ENCODE peak calls at places on chromosome 5, in five cellular contexts. E is A549, H is breast epithelium, W is heart left ventricle, V is mucosa of descending colon. S is an unnamed sample.

GRCh38 chr5:15650266-15650665 is 150.3 kb downstream of the FBXL7 start:
- DNase-seq in E (no peak), V (no peak), W (no peak), H (no peak), S (no peak)

GRCh38 chr5:98602534-98603112 is 170.8 kb upstream of the RGMB start:
- DNase-seq in V (no peak), E (no peak), W (no peak), H (no peak), S (no peak)

GRCh38 chr5:36177715-36178556 is 26.0 kb downstream of the SKP2 start:
- DNase-seq in W (no peak), E (peak; percentile 56), H (no peak), V (no peak), S (no peak)

GRCh38 chr5:174581483-174581882 is 142.9 kb upstream of the MSX2 start:
- DNase-seq in H (no peak), E (peak; percentile 51), V (no peak), W (no peak), S (no peak)

GRCh38 chr5:135240781-135241360 is 158.2 kb downstream of the MACROH2A1 start:
- DNase-seq in W (no peak), E (no peak), V (no peak), H (no peak), S (no peak)

GRCh38 chr5:134245101-134245604 is 19.3 kb upstream of the PPP2CA start:
- DNase-seq in H (no peak), E (peak; percentile 85), W (peak; percentile 55), V (no peak), S (no peak)

GRCh38 chr5:65262590-65263189 is 219.0 kb downstream of the ADAMTS6 start:
- DNase-seq in H (no peak), W (peak; percentile 34), V (no peak), E (no peak), S (no peak)

GRCh38 chr5:169263591-169263990 is 37.3 kb downstream of the SLIT3 start:
- DNase-seq in H (no peak), E (no peak), W (no peak), V (no peak), S (no peak)

GRCh38 chr5:105922574-105922973 is 1748.2 kb downstream of the EFNA5 start:
- DNase-seq in H (no peak), W (no peak), V (no peak), E (no peak), S (no peak)

GRCh38 chr5:132267931-132268501 is 10.5 kb downstream of the PDLIM4 start:
- DNase-seq in W (no peak), E (no peak), H (no peak), V (no peak), S (peak; percentile 57)

GRCh38 chr5:100406640-100407039 is 128.5 kb upstream of the FAM174A start:
- DNase-seq in W (peak; percentile 26), E (no peak), V (no peak), H (no peak), S (no peak)

GRCh38 chr5:132417010-132417439 is 47.5 kb downstream of the SLC22A5 start:
- DNase-seq in W (peak; percentile 68), H (no peak), E (no peak), V (no peak), S (no peak)

GRCh38 chr5:156758012-156758791 is 91.9 kb upstream of the PPP1R2B start:
- DNase-seq in H (no peak), E (no peak), W (no peak), V (no peak), S (no peak)

GRCh38 chr5:151030377-151030776 is 10.0 kb downstream of the GPX3 start:
- DNase-seq in W (peak; percentile 81), E (no peak), V (no peak), H (no peak), S (no peak)

GRCh38 chr5:180071418-180072255 is at the start of gene RNF130:
- DNase-seq in W (peak; percentile 97), E (peak; percentile 95), V (peak; percentile 96), H (peak; percentile 89), S (peak; percentile 98)

GRCh38 chr5:94618029-94618492 is 343 bp downstream of the KIAA0825 start:
- DNase-seq in V (peak; percentile 82), H (no peak), E (peak; percentile 72), W (peak; percentile 66), S (no peak)

GRCh38 chr5:172076783-172077244 is 70.4 kb upstream of the FBXW11 start:
- DNase-seq in W (no peak), H (no peak), V (no peak), E (no peak), S (no peak)

GRCh38 chr5:132057498-132058255 is 2.8 kb upstream of the IL3 start:
- DNase-seq in V (no peak), E (no peak), H (no peak), W (no peak), S (peak; percentile 30)

GRCh38 chr5:80282054-80282453 is 26.2 kb upstream of the SERINC5 start:
- DNase-seq in W (no peak), H (no peak), E (no peak), V (no peak), S (no peak)

GRCh38 chr5:68884144-68884754 is 209.6 kb upstream of the SLC30A5 start:
- DNase-seq in H (no peak), V (no peak), E (no peak), W (no peak), S (no peak)

GRCh38 chr5:75566710-75567309 is 44.4 kb upstream of the ANKDD1B start:
- DNase-seq in H (no peak), V (no peak), W (no peak), E (peak; percentile 79), S (no peak)

GRCh38 chr5:91357012-91357634 is 26.0 kb downstream of the ARRDC3 start:
- DNase-seq in W (no peak), E (no peak), H (no peak), V (no peak), S (no peak)

GRCh38 chr5:131250749-131251148 is 13.1 kb upstream of the CDC42SE2 start:
- DNase-seq in W (no peak), H (no peak), V (no peak), E (no peak), S (no peak)

DNA sequence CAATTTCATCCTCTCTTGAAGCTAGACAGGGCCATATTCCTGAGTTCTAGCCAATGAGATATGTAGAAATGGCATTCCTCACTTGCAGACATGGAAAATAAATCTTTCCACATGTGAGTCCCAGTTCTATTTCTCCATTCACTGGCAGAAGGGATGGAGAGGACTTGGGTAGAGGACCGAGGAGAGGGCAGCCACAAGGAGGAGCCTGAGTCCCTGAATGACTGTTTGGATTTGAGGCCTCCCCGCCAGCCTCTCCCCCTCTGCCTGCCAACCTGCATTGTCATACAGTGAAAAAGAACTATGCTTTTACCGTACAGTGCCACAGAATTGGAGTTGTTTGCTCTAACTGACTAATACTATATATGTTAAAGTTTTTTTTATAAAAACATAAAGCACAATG is 583.0 kb upstream of the WWC1 start:
- DNase-seq in V (no peak), H (no peak), W (peak; percentile 26), E (peak; percentile 32), S (no peak)
- TF ChIP-seq CTCF in V (no peak), H (no peak), W (no peak), E (no peak), S (no peak)

DNA sequence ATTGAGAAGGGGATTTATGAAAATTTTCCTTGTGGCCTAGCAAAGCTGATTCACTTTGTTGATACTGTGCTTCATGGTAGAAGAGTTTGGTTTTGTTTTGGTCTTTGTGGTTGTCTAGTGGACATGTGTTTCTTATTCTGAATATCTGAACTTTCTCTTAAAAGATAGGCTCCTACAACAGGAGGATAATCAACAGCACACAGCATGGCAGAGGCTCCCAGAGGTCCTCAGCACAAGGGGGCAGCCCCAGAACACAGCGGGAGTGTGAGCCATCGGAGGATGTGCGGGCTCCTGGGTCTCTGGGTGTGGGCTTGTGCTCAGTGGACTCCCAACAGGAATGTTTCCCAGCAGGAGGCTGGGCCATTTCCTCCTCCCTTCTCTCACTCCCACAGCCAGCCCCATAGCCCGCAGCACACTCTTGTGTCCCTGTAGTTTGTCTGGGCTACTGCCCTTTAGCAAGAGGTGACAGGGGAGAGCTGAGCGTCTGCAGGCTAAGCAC is 164.3 kb upstream of the OTULINL start:
- DNase-seq in E (no peak), H (no peak), W (no peak), V (peak; percentile 54), S (no peak)
- TF ChIP-seq CTCF in E (no peak), H (no peak), W (no peak), V (no peak), S (no peak)

GRCh38 chr5:141570655-141571054 is 48.1 kb downstream of the DIAPH1 start:
- DNase-seq in V (no peak), E (no peak), W (no peak), H (no peak), S (no peak)
- TF ChIP-seq CTCF in V (no peak), E (no peak), W (no peak), H (no peak), S (no peak)

GRCh38 chr5:38208782-38209378 is 49.5 kb upstream of the EGFLAM start:
- DNase-seq in E (peak; percentile 61), W (peak; percentile 32), V (no peak), H (no peak), S (no peak)

GRCh38 chr5:38211354-38211710 is 47.0 kb upstream of the EGFLAM start:
- DNase-seq in V (no peak), W (no peak), H (no peak), E (no peak), S (no peak)

GRCh38 chr5:38212307-38212706 is 46.1 kb upstream of the EGFLAM start:
- DNase-seq in E (no peak), W (no peak), V (no peak), H (no peak), S (no peak)

GRCh38 chr5:38210701-38211353 is 47.5 kb upstream of the EGFLAM start:
- DNase-seq in W (no peak), E (no peak), V (no peak), H (no peak), S (no peak)

DNA sequence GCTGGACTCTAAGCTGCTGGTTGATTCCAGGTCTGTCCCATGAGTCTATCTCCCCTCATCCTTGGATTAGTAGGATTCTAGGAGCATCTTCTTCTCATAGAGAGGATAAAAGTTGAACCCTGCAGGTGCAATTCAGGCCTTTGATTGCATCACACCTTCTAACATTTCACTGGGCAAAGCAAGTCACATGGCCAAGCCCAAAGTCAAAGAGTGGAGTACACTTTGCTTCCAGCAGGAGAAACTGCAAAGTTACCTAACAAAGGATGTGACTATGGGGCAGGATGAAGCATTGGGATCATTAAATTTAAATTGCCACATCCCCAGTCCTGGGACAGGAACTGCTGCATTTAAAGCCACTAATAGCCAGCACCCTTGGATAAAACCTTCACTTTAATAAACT is 51.0 kb upstream of the EGFLAM start:
- DNase-seq in V (no peak), E (peak; percentile 11), W (no peak), H (no peak), S (no peak)
- TF ChIP-seq CTCF in V (no peak), E (no peak), W (no peak), H (no peak), S (no peak)

GRCh38 chr5:54397420-54397819 is 58.1 kb upstream of the HSPB3 start:
- DNase-seq in W (no peak), V (no peak), E (no peak), H (no peak), S (no peak)
- TF ChIP-seq CTCF in W (no peak), V (no peak), E (no peak), H (no peak), S (no peak)

S was measured in kidney.